ENCODE peak calls at places on chromosomes 4 and X, in four cellular contexts. One of them, this sample, is unnamed.

GRCh38 chr4:169351860-169352259 is 81.1 kb upstream of the SH3RF1 start:
- DNase-seq in NCI-H1105: no peak
- DNase-seq in NCI-H524 treated with DMSO at 0.1 percent for 48 hours: no peak
- DNase-seq in Calu3: peak; percentile 3
- DNase-seq in this sample: no peak

GRCh38 chr4:88159137-88159725 is 792 bp upstream of the ABCG2 start:
- DNase-seq in NCI-H1105: peak; percentile 0
- DNase-seq in NCI-H524 treated with DMSO at 0.1 percent for 48 hours: no peak
- DNase-seq in Calu3: peak; percentile 24
- DNase-seq in this sample: no peak

GRCh38 chr4:84503495-84504437 is 4.7 kb upstream of the NKX6-1 start:
- DNase-seq in NCI-H1105: peak; percentile 30
- DNase-seq in NCI-H524 treated with DMSO at 0.1 percent for 48 hours: no peak
- DNase-seq in Calu3: peak; percentile 39
- DNase-seq in this sample: no peak

GRCh38 chr4:6916587-6917444 is 7.2 kb downstream of the TBC1D14 start:
- DNase-seq in NCI-H1105: no peak
- DNase-seq in NCI-H524 treated with DMSO at 0.1 percent for 48 hours: peak; percentile 90
- DNase-seq in Calu3: peak; percentile 30
- DNase-seq in this sample: no peak

GRCh38 chr4:108171541-108172230 is 3.0 kb upstream of the LEF1 start:
- DNase-seq in NCI-H1105: no peak
- DNase-seq in NCI-H524 treated with DMSO at 0.1 percent for 48 hours: no peak
- DNase-seq in Calu3: no peak
- DNase-seq in this sample: no peak

GRCh38 chrX:31227250-31227649 is 155.4 kb upstream of the FTHL17 start:
- DNase-seq in NCI-H1105: no peak
- DNase-seq in NCI-H524 treated with DMSO at 0.1 percent for 48 hours: no peak
- DNase-seq in Calu3: no peak
- DNase-seq in this sample: no peak

GRCh38 chr4:11698846-11699590 is 270.3 kb upstream of the HS3ST1 start:
- DNase-seq in NCI-H1105: no peak
- DNase-seq in NCI-H524 treated with DMSO at 0.1 percent for 48 hours: no peak
- DNase-seq in Calu3: no peak
- DNase-seq in this sample: no peak

GRCh38 chr4:8332038-8332857 is 62.7 kb downstream of the HTRA3 start:
- DNase-seq in NCI-H1105: no peak
- DNase-seq in NCI-H524 treated with DMSO at 0.1 percent for 48 hours: no peak
- DNase-seq in Calu3: no peak
- DNase-seq in this sample: no peak

GRCh38 chr4:168336837-168337549 is 18.4 kb upstream of the DDX60 start:
- DNase-seq in NCI-H1105: no peak
- DNase-seq in NCI-H524 treated with DMSO at 0.1 percent for 48 hours: no peak
- DNase-seq in Calu3: no peak
- DNase-seq in this sample: no peak

GRCh38 chr4:176309772-176310171 is 10.0 kb upstream of the SPCS3 start:
- DNase-seq in NCI-H1105: no peak
- DNase-seq in NCI-H524 treated with DMSO at 0.1 percent for 48 hours: no peak
- DNase-seq in Calu3: no peak
- DNase-seq in this sample: no peak

GRCh38 chr4:39030726-39031125 is 1.5 kb downstream of the TMEM156 start:
- DNase-seq in NCI-H1105: no peak
- DNase-seq in NCI-H524 treated with DMSO at 0.1 percent for 48 hours: no peak
- DNase-seq in Calu3: no peak
- DNase-seq in this sample: no peak

GRCh38 chr4:55993994-55994657 is 45.4 kb downstream of the CEP135 start:
- DNase-seq in NCI-H1105: no peak
- DNase-seq in NCI-H524 treated with DMSO at 0.1 percent for 48 hours: no peak
- DNase-seq in Calu3: no peak
- DNase-seq in this sample: no peak

GRCh38 chr4:169239236-169239905 is 31.4 kb downstream of the SH3RF1 start:
- DNase-seq in NCI-H1105: no peak
- DNase-seq in NCI-H524 treated with DMSO at 0.1 percent for 48 hours: no peak
- DNase-seq in Calu3: no peak
- DNase-seq in this sample: no peak

GRCh38 chrX:39513836-39514235 is 583.9 kb downstream of the BCOR start:
- DNase-seq in NCI-H1105: no peak
- DNase-seq in NCI-H524 treated with DMSO at 0.1 percent for 48 hours: no peak
- DNase-seq in Calu3: no peak
- DNase-seq in this sample: no peak

GRCh38 chrX:154082396-154083133 is 15.0 kb downstream of the MECP2 start:
- DNase-seq in NCI-H1105: no peak
- DNase-seq in NCI-H524 treated with DMSO at 0.1 percent for 48 hours: no peak
- DNase-seq in Calu3: no peak
- DNase-seq in this sample: no peak

GRCh38 chr4:150363721-150364688 is 217.9 kb upstream of the MAB21L2 start:
- DNase-seq in NCI-H1105: no peak
- DNase-seq in NCI-H524 treated with DMSO at 0.1 percent for 48 hours: no peak
- DNase-seq in Calu3: no peak
- DNase-seq in this sample: no peak

GRCh38 chrX:154542723-154543424 is 3.8 kb downstream of the G6PD start:
- DNase-seq in NCI-H1105: no peak
- DNase-seq in NCI-H524 treated with DMSO at 0.1 percent for 48 hours: no peak
- DNase-seq in Calu3: no peak
- DNase-seq in this sample: no peak

GRCh38 chr4:105651879-105652640 is 56.4 kb downstream of the INTS12 start:
- DNase-seq in NCI-H1105: no peak
- DNase-seq in NCI-H524 treated with DMSO at 0.1 percent for 48 hours: no peak
- DNase-seq in Calu3: no peak
- DNase-seq in this sample: no peak

GRCh38 chr4:151434183-151434860 is 25.3 kb downstream of the FHIP1A start:
- DNase-seq in NCI-H1105: no peak
- DNase-seq in NCI-H524 treated with DMSO at 0.1 percent for 48 hours: no peak
- DNase-seq in Calu3: no peak
- DNase-seq in this sample: no peak

GRCh38 chr4:185933078-185933581 is 121.1 kb upstream of the SORBS2 start:
- DNase-seq in NCI-H1105: no peak
- DNase-seq in NCI-H524 treated with DMSO at 0.1 percent for 48 hours: no peak
- DNase-seq in Calu3: no peak
- DNase-seq in this sample: no peak

GRCh38 chr4:25632135-25632534 is 23.5 kb upstream of the SLC34A2 start:
- DNase-seq in NCI-H1105: no peak
- DNase-seq in NCI-H524 treated with DMSO at 0.1 percent for 48 hours: no peak
- DNase-seq in Calu3: peak; percentile 46
- DNase-seq in this sample: no peak

GRCh38 chr4:80365928-80366327 is 30.4 kb downstream of the CFAP299 start:
- DNase-seq in NCI-H1105: peak; percentile 15
- DNase-seq in NCI-H524 treated with DMSO at 0.1 percent for 48 hours: peak; percentile 71
- DNase-seq in Calu3: peak; percentile 52
- DNase-seq in this sample: peak; percentile 43

GRCh38 chrX:56763556-56764152 is 34.6 kb downstream of the NBDY start:
- DNase-seq in NCI-H1105: no peak
- DNase-seq in NCI-H524 treated with DMSO at 0.1 percent for 48 hours: no peak
- DNase-seq in Calu3: no peak
- DNase-seq in this sample: no peak

GRCh38 chr4:76697129-76697803 is 200.7 kb downstream of the SOWAHB start:
- DNase-seq in NCI-H1105: no peak
- DNase-seq in NCI-H524 treated with DMSO at 0.1 percent for 48 hours: no peak
- DNase-seq in Calu3: no peak
- DNase-seq in this sample: no peak

GRCh38 chrX:103678199-103678993 is 8.1 kb downstream of the MORF4L2 start:
- DNase-seq in NCI-H1105: no peak
- DNase-seq in NCI-H524 treated with DMSO at 0.1 percent for 48 hours: no peak
- DNase-seq in Calu3: no peak
- DNase-seq in this sample: no peak

GRCh38 chrX:151870603-151871002 is 42.1 kb upstream of the MAGEA4 start:
- DNase-seq in NCI-H1105: no peak
- DNase-seq in NCI-H524 treated with DMSO at 0.1 percent for 48 hours: no peak
- DNase-seq in Calu3: peak; percentile 29
- DNase-seq in this sample: no peak

GRCh38 chrX:129779747-129780146 is at the start of gene SASH3:
- DNase-seq in NCI-H1105: no peak
- DNase-seq in NCI-H524 treated with DMSO at 0.1 percent for 48 hours: no peak
- DNase-seq in Calu3: no peak
- DNase-seq in this sample: peak; percentile 40